ENCODE peak calls at places on chromosomes 2 and 18, in seven cellular contexts. One of them, this sample, is unnamed.

GRCh38 chr2:191656389-191656788 is 21.5 kb upstream of the NABP1 start:
- DNase-seq in cardiac muscle cell: peak; percentile 92
- DNase-seq in colonic mucosa: no peak
- DNase-seq in uterus: no peak
- DNase-seq in iPS DF 6.9: no peak
- DNase-seq in CD8-positive, alpha-beta memory T cell: no peak
- DNase-seq in upper lobe of left lung: no peak
- DNase-seq in this sample: no peak

GRCh38 chr2:96970248-96970875 is 16.0 kb downstream of the FAM178B start:
- DNase-seq in cardiac muscle cell: no peak
- DNase-seq in colonic mucosa: peak; percentile 79
- DNase-seq in uterus: no peak
- DNase-seq in iPS DF 6.9: no peak
- DNase-seq in CD8-positive, alpha-beta memory T cell: no peak
- DNase-seq in upper lobe of left lung: peak; percentile 87
- DNase-seq in this sample: no peak

GRCh38 chr2:111017034-111017640 is 103.6 kb upstream of the BCL2L11 start:
- DNase-seq in cardiac muscle cell: no peak
- DNase-seq in colonic mucosa: no peak
- DNase-seq in uterus: no peak
- DNase-seq in iPS DF 6.9: no peak
- DNase-seq in CD8-positive, alpha-beta memory T cell: no peak
- DNase-seq in upper lobe of left lung: no peak
- DNase-seq in this sample: no peak

GRCh38 chr18:12921178-12921577 is 26.6 kb upstream of the SEH1L start:
- DNase-seq in cardiac muscle cell: no peak
- DNase-seq in colonic mucosa: no peak
- DNase-seq in uterus: no peak
- DNase-seq in iPS DF 6.9: no peak
- DNase-seq in CD8-positive, alpha-beta memory T cell: peak; percentile 79
- DNase-seq in upper lobe of left lung: no peak
- DNase-seq in this sample: no peak

GRCh38 chr2:177753682-177754475 is 318.7 kb downstream of the PDE11A start:
- DNase-seq in cardiac muscle cell: peak; percentile 93
- DNase-seq in colonic mucosa: peak; percentile 67
- DNase-seq in uterus: peak; percentile 82
- DNase-seq in iPS DF 6.9: peak; percentile 16
- DNase-seq in CD8-positive, alpha-beta memory T cell: no peak
- DNase-seq in upper lobe of left lung: peak; percentile 55
- DNase-seq in this sample: peak; percentile 30

GRCh38 chr2:42132066-42132965 is 36.8 kb upstream of the EML4 start:
- DNase-seq in cardiac muscle cell: peak; percentile 80
- DNase-seq in colonic mucosa: no peak
- DNase-seq in uterus: no peak
- DNase-seq in iPS DF 6.9: no peak
- DNase-seq in CD8-positive, alpha-beta memory T cell: peak; percentile 17
- DNase-seq in upper lobe of left lung: no peak
- DNase-seq in this sample: no peak

GRCh38 chr2:80326214-80326613 is 21.7 kb upstream of the LRRTM1 start:
- DNase-seq in cardiac muscle cell: peak; percentile 25
- DNase-seq in colonic mucosa: no peak
- DNase-seq in uterus: no peak
- DNase-seq in iPS DF 6.9: no peak
- DNase-seq in CD8-positive, alpha-beta memory T cell: no peak
- DNase-seq in upper lobe of left lung: no peak
- DNase-seq in this sample: no peak

GRCh38 chr2:147502895-147503294 is 341.9 kb upstream of the ACVR2A start:
- DNase-seq in cardiac muscle cell: no peak
- DNase-seq in colonic mucosa: no peak
- DNase-seq in uterus: no peak
- DNase-seq in iPS DF 6.9: no peak
- DNase-seq in CD8-positive, alpha-beta memory T cell: no peak
- DNase-seq in upper lobe of left lung: no peak
- DNase-seq in this sample: no peak

GRCh38 chr18:64019922-64020756 is 50.3 kb downstream of the SERPINB8 start:
- DNase-seq in cardiac muscle cell: no peak
- DNase-seq in colonic mucosa: no peak
- DNase-seq in uterus: no peak
- DNase-seq in iPS DF 6.9: no peak
- DNase-seq in CD8-positive, alpha-beta memory T cell: no peak
- DNase-seq in upper lobe of left lung: no peak
- DNase-seq in this sample: no peak

GRCh38 chr18:74957588-74958224 is 251.2 kb downstream of the PTGR3 start:
- DNase-seq in cardiac muscle cell: no peak
- DNase-seq in colonic mucosa: no peak
- DNase-seq in uterus: no peak
- DNase-seq in iPS DF 6.9: no peak
- DNase-seq in CD8-positive, alpha-beta memory T cell: no peak
- DNase-seq in upper lobe of left lung: no peak
- DNase-seq in this sample: no peak

DNA sequence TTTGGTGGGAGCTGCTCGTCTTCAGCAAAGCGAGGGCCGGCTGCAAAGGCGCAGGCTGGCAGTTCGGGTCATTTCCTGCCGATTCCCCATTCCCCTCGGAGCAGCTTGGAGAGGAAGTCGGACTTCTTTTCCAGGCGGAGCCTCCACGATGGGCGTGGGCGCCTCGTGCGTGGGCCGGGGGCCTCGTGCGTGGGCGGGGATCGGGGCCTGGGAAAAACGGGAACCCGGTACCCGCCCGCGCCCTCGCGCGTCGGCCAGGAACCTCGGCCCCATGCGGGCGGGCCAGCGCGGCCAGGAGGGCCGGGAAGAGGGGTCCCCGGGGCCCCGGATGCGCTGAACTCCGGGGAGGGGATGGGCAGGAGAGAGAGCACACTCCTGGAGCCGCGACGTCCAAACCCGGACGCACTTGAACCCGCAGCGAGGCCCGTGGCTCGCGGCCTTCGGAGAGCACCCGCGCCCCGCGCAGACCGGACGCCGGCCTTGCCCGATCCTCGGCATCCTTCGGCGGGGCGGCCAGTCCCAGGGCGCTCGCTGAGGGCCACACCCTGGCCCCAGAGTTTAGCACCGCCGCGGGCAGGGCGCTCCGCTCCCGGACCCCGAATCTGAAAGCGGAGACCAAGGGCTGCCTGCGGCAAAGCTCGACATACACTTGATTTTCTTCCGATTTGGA is 368.4 kb downstream of the MTX2 start:
- DNase-seq in cardiac muscle cell: peak; percentile 62
- DNase-seq in colonic mucosa: peak; percentile 48
- DNase-seq in uterus: peak; percentile 86
- DNase-seq in iPS DF 6.9: no peak
- DNase-seq in CD8-positive, alpha-beta memory T cell: no peak
- DNase-seq in upper lobe of left lung: no peak
- DNase-seq in this sample: peak; percentile 36
- H3K27me3 ChIP-seq in cardiac muscle cell: peaks cover 95% of the 10 kb centered on the region
- H3K27me3 ChIP-seq in colonic mucosa: peaks cover 9% of the 10 kb centered on the region
- H3K27me3 ChIP-seq in uterus: no peaks in the 10 kb centered on the region
- H3K27me3 ChIP-seq in iPS DF 6.9: peaks cover 11% of the 10 kb centered on the region
- H3K27me3 ChIP-seq in CD8-positive, alpha-beta memory T cell: peaks cover 35% of the 10 kb centered on the region
- H3K27me3 ChIP-seq in upper lobe of left lung: no peaks in the 10 kb centered on the region
- H3K27me3 ChIP-seq in this sample: peaks cover 7% of the 10 kb centered on the region

GRCh38 chr18:49812321-49813070 is 837 bp downstream of the ACAA2 start:
- DNase-seq in cardiac muscle cell: no peak
- DNase-seq in colonic mucosa: no peak
- DNase-seq in uterus: no peak
- DNase-seq in iPS DF 6.9: no peak
- DNase-seq in CD8-positive, alpha-beta memory T cell: no peak
- DNase-seq in upper lobe of left lung: no peak
- DNase-seq in this sample: no peak

GRCh38 chr18:49813321-49814146 is at the start of gene ACAA2:
- DNase-seq in cardiac muscle cell: peak; percentile 93
- DNase-seq in colonic mucosa: peak; percentile 94
- DNase-seq in uterus: peak; percentile 92
- DNase-seq in iPS DF 6.9: peak; percentile 29
- DNase-seq in CD8-positive, alpha-beta memory T cell: peak; percentile 78
- DNase-seq in upper lobe of left lung: peak; percentile 87
- DNase-seq in this sample: peak; percentile 65

GRCh38 chr18:49811151-49811938 is 2.0 kb downstream of the ACAA2 start:
- DNase-seq in cardiac muscle cell: no peak
- DNase-seq in colonic mucosa: no peak
- DNase-seq in uterus: no peak
- DNase-seq in iPS DF 6.9: no peak
- DNase-seq in CD8-positive, alpha-beta memory T cell: no peak
- DNase-seq in upper lobe of left lung: no peak
- DNase-seq in this sample: no peak

GRCh38 chr18:49814147-49814499 is 790 bp upstream of the ACAA2 start:
- DNase-seq in cardiac muscle cell: peak; percentile 68
- DNase-seq in colonic mucosa: no peak
- DNase-seq in uterus: peak; percentile 65
- DNase-seq in iPS DF 6.9: no peak
- DNase-seq in CD8-positive, alpha-beta memory T cell: no peak
- DNase-seq in upper lobe of left lung: peak; percentile 73
- DNase-seq in this sample: peak; percentile 64

DNA sequence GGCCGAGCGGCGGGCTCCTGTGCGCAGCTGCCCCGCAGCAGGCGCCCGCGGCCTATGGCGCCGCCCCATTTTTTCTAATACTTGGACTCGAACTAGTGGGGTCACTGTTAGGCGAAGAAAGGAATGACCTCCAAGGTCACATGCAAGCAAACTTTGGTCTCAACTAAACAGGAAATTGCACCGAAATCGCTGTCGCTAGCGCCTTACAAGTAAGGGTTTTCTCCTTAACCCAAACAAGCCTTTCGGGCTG is 337 bp downstream of the ACAA2 start:
- DNase-seq in cardiac muscle cell: no peak
- DNase-seq in colonic mucosa: peak; percentile 56
- DNase-seq in uterus: peak; percentile 31
- DNase-seq in iPS DF 6.9: no peak
- DNase-seq in CD8-positive, alpha-beta memory T cell: no peak
- DNase-seq in upper lobe of left lung: peak; percentile 29
- DNase-seq in this sample: no peak
- H3K27me3 ChIP-seq in cardiac muscle cell: no peaks in the 10 kb centered on the region
- H3K27me3 ChIP-seq in colonic mucosa: no peaks in the 10 kb centered on the region
- H3K27me3 ChIP-seq in uterus: no peaks in the 10 kb centered on the region
- H3K27me3 ChIP-seq in iPS DF 6.9: no peaks in the 10 kb centered on the region
- H3K27me3 ChIP-seq in CD8-positive, alpha-beta memory T cell: no peaks in the 10 kb centered on the region
- H3K27me3 ChIP-seq in upper lobe of left lung: no peaks in the 10 kb centered on the region
- H3K27me3 ChIP-seq in this sample: no peaks in the 10 kb centered on the region

GRCh38 chr18:72539861-72540260 is 4.3 kb downstream of the CBLN2 start:
- DNase-seq in cardiac muscle cell: no peak
- DNase-seq in colonic mucosa: no peak
- DNase-seq in uterus: no peak
- DNase-seq in iPS DF 6.9: no peak
- DNase-seq in CD8-positive, alpha-beta memory T cell: no peak
- DNase-seq in upper lobe of left lung: no peak
- DNase-seq in this sample: no peak

GRCh38 chr18:72543362-72544055 is 633 bp downstream of the CBLN2 start:
- DNase-seq in cardiac muscle cell: no peak
- DNase-seq in colonic mucosa: no peak
- DNase-seq in uterus: no peak
- DNase-seq in iPS DF 6.9: no peak
- DNase-seq in CD8-positive, alpha-beta memory T cell: no peak
- DNase-seq in upper lobe of left lung: no peak
- DNase-seq in this sample: peak; percentile 20

GRCh38 chr18:72544092-72544886 is at the start of gene CBLN2:
- DNase-seq in cardiac muscle cell: peak; percentile 79
- DNase-seq in colonic mucosa: peak; percentile 36
- DNase-seq in uterus: no peak
- DNase-seq in iPS DF 6.9: peak; percentile 50
- DNase-seq in CD8-positive, alpha-beta memory T cell: no peak
- DNase-seq in upper lobe of left lung: peak; percentile 37
- DNase-seq in this sample: peak; percentile 72

GRCh38 chr18:72542993-72543361 is 1.2 kb downstream of the CBLN2 start:
- DNase-seq in cardiac muscle cell: no peak
- DNase-seq in colonic mucosa: no peak
- DNase-seq in uterus: no peak
- DNase-seq in iPS DF 6.9: no peak
- DNase-seq in CD8-positive, alpha-beta memory T cell: no peak
- DNase-seq in upper lobe of left lung: no peak
- DNase-seq in this sample: peak; percentile 39

GRCh38 chr18:72541871-72542690 is 2.1 kb downstream of the CBLN2 start:
- DNase-seq in cardiac muscle cell: no peak
- DNase-seq in colonic mucosa: no peak
- DNase-seq in uterus: no peak
- DNase-seq in iPS DF 6.9: no peak
- DNase-seq in CD8-positive, alpha-beta memory T cell: no peak
- DNase-seq in upper lobe of left lung: no peak
- DNase-seq in this sample: peak; percentile 24
- H3K27me3 ChIP-seq in cardiac muscle cell: peaks cover 49% of the 10 kb centered on the region
- H3K27me3 ChIP-seq in colonic mucosa: peaks cover 21% of the 10 kb centered on the region
- H3K27me3 ChIP-seq in uterus: no peaks in the 10 kb centered on the region
- H3K27me3 ChIP-seq in iPS DF 6.9: peaks cover 31% of the 10 kb centered on the region
- H3K27me3 ChIP-seq in CD8-positive, alpha-beta memory T cell: no peaks in the 10 kb centered on the region
- H3K27me3 ChIP-seq in upper lobe of left lung: no peaks in the 10 kb centered on the region
- H3K27me3 ChIP-seq in this sample: peaks cover 36% of the 10 kb centered on the region

GRCh38 chr18:11105463-11105862 is 43.9 kb downstream of the PIEZO2 start:
- DNase-seq in cardiac muscle cell: peak; percentile 31
- DNase-seq in colonic mucosa: no peak
- DNase-seq in uterus: no peak
- DNase-seq in iPS DF 6.9: no peak
- DNase-seq in CD8-positive, alpha-beta memory T cell: no peak
- DNase-seq in upper lobe of left lung: no peak
- DNase-seq in this sample: no peak
- H3K27me3 ChIP-seq in cardiac muscle cell: no peaks in the 10 kb centered on the region
- H3K27me3 ChIP-seq in colonic mucosa: no peaks in the 10 kb centered on the region
- H3K27me3 ChIP-seq in uterus: no peaks in the 10 kb centered on the region
- H3K27me3 ChIP-seq in iPS DF 6.9: no peaks in the 10 kb centered on the region
- H3K27me3 ChIP-seq in CD8-positive, alpha-beta memory T cell: no peaks in the 10 kb centered on the region
- H3K27me3 ChIP-seq in upper lobe of left lung: no peaks in the 10 kb centered on the region
- H3K27me3 ChIP-seq in this sample: no peaks in the 10 kb centered on the region